ENCODE peak calls at places on chromosomes 1 and 21, in six cellular contexts. M, X, W, H, I and J are unnamed samples.

GRCh38 chr1:220928725-220929297 is 49.6 kb downstream of the HLX start:
- DNase-seq in I (no peak), W (no peak), X (no peak), H (no peak), M (no peak), J (no peak)

GRCh38 chr1:208421511-208421910 is 177.3 kb upstream of the PLXNA2 start:
- DNase-seq in W (no peak), X (no peak), M (no peak), I (no peak), H (no peak), J (no peak)

GRCh38 chr1:3350441-3351261 is 103.8 kb upstream of the ARHGEF16 start:
- DNase-seq in X (no peak), I (no peak), H (no peak), W (no peak), M (no peak), J (no peak)

GRCh38 chr1:223780318-223780717 is 65.4 kb downstream of the TP53BP2 start:
- DNase-seq in I (no peak), M (no peak), W (no peak), X (no peak), H (no peak), J (no peak)

GRCh38 chr1:36883315-36883949 is 150.9 kb downstream of the GRIK3 start:
- DNase-seq in H (no peak), M (no peak), X (no peak), I (no peak), W (no peak), J (no peak)

GRCh38 chr1:153394391-153394790 is 3.5 kb upstream of the S100A8 start:
- DNase-seq in M (no peak), I (no peak), X (no peak), H (no peak), W (no peak), J (no peak)

GRCh38 chr1:98991127-98992003 is 13.3 kb downstream of the PLPPR5 start:
- DNase-seq in I (no peak), X (peak; percentile 40), H (no peak), M (peak; percentile 34), W (no peak), J (peak; percentile 1)

GRCh38 chr1:211613951-211614350 is 35.0 kb upstream of the SLC30A1 start:
- DNase-seq in W (no peak), X (no peak), I (no peak), H (peak; percentile 61), M (no peak), J (no peak)

GRCh38 chr1:169601096-169601881 is 15.0 kb upstream of the F5 start:
- DNase-seq in W (no peak), I (no peak), X (no peak), M (peak; percentile 35), H (peak; percentile 20), J (peak; percentile 52)

GRCh38 chr1:234395297-234395696 is 22.0 kb downstream of the COA6 start:
- DNase-seq in I (no peak), W (no peak), X (no peak), H (no peak), M (no peak), J (no peak)

GRCh38 chr1:54846301-54846700 is 40.7 kb downstream of the DHCR24 start:
- DNase-seq in W (no peak), H (no peak), X (no peak), I (no peak), M (no peak), J (no peak)

GRCh38 chr1:42747125-42747524 is 7.1 kb upstream of the CLDN19 start:
- DNase-seq in W (peak; percentile 72), X (no peak), I (peak; percentile 86), H (peak; percentile 55), M (peak; percentile 45), J (no peak)

GRCh38 chr1:77036560-77036959 is 169.3 kb downstream of the ST6GALNAC5 start:
- DNase-seq in H (no peak), I (no peak), W (no peak), M (no peak), X (no peak), J (no peak)

GRCh38 chr21:33552093-33552998 is 9.5 kb downstream of the SON start:
- DNase-seq in X (no peak), H (peak; percentile 62), W (no peak), M (no peak), I (no peak), J (no peak)

GRCh38 chr1:211654838-211655787 is 20.3 kb downstream of the NEK2 start:
- DNase-seq in H (peak; percentile 86), M (peak; percentile 90), W (peak; percentile 93), I (peak; percentile 96), X (peak; percentile 67), J (no peak)

GRCh38 chr1:92211166-92211565 is 6.5 kb upstream of the C1orf146 start:
- DNase-seq in M (no peak), W (no peak), X (no peak), H (no peak), I (no peak), J (no peak)

GRCh38 chr1:54998100-54998499 is 633 bp upstream of the BSND start:
- DNase-seq in M (no peak), W (no peak), I (no peak), X (no peak), H (no peak), J (no peak)

GRCh38 chr1:87754036-87754603 is 425.4 kb downstream of the LMO4 start:
- DNase-seq in X (no peak), M (peak; percentile 20), I (no peak), W (no peak), H (peak; percentile 51), J (no peak)

GRCh38 chr1:192554904-192555303 is 20.7 kb upstream of the RGS1 start:
- DNase-seq in M (no peak), W (no peak), I (no peak), X (no peak), H (no peak), J (no peak)

GRCh38 chr1:192552619-192553225 is 22.9 kb upstream of the RGS1 start:
- DNase-seq in W (no peak), I (no peak), X (no peak), M (no peak), H (no peak), J (no peak)

GRCh38 chr1:192546596-192547199 is 28.9 kb upstream of the RGS1 start:
- DNase-seq in M (no peak), W (no peak), X (no peak), I (no peak), H (no peak), J (no peak)

GRCh38 chr1:192553741-192554140 is 21.8 kb upstream of the RGS1 start:
- DNase-seq in W (no peak), X (no peak), M (no peak), H (no peak), I (no peak), J (no peak)

DNA sequence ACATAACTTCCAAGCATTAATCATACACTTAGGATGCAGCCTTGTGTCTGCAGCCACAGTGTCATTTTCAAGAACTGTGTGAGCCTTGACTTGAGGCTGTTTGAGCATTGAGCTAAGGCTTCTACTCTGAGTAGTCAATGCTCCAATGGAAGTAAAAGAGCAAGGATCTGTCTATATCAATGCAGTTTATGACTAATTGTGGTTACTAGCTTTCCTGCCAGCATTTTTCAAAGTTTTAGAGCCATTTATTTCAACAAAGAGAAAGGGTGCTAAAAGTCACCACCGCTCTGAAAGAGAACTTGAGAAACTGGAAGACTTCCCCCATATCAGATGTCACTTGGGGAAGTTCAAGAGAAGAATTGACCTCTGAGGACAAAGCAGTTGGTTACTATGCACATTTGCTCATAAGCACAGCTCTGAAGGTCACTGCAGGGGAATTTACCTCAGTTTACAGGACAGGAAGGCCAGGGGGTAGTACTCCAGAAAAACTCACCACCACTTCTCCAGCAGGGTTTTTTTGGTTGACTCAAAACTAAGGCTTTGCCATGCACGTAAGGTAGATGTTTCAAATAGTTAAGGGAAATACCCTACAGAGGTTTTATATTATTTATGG is 24.5 kb upstream of the RGS1 start:
- DNase-seq in I (no peak), H (no peak), X (peak; percentile 16), W (no peak), M (no peak), J (peak; percentile 89)
- TF ChIP-seq SP1 in I (no peak), H (no peak), X (peak; percentile 46), W (no peak), M (no peak), J (peak; percentile 34)

DNA sequence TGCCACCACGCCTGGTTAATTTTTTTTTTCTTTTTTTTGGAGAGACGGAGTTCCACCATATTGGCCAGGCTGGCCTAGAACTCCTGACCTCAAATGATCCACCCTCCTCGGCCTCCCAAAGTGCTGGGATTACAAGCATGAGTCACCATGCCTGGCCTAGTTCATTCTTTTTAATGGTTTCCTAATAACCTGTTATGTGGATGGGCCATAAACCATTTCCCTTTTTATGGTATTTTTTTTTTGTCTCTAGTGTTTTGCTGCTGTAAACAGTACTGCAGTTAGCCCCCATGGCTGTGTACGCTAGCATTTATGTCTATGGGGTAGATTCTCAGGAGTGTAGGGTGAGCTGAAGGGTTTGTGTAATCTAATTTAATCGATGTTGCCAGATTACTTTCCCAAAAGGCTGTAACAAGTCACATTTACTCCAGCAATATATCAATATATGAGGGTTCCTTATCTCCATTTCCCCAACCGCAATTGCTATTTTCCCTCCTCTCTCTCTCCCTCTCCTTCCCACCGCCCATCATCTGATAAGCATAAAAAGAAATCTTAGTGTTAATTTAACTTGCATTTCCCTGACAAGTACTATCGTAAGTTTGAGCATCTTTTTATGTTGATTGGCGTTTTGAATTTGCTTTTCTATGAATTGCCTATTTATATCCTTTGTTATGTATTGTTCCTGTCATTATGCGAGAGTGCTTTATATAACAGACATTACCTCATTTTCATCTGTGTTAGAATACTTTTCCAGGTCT is 28.7 kb downstream of the RCSD1 start:
- DNase-seq in H (no peak), I (no peak), X (no peak), W (no peak), M (peak; percentile 60), J (no peak)
- TF ChIP-seq SP1 in H (no peak), I (no peak), X (no peak), W (no peak), M (no peak), J (no peak)

DNA sequence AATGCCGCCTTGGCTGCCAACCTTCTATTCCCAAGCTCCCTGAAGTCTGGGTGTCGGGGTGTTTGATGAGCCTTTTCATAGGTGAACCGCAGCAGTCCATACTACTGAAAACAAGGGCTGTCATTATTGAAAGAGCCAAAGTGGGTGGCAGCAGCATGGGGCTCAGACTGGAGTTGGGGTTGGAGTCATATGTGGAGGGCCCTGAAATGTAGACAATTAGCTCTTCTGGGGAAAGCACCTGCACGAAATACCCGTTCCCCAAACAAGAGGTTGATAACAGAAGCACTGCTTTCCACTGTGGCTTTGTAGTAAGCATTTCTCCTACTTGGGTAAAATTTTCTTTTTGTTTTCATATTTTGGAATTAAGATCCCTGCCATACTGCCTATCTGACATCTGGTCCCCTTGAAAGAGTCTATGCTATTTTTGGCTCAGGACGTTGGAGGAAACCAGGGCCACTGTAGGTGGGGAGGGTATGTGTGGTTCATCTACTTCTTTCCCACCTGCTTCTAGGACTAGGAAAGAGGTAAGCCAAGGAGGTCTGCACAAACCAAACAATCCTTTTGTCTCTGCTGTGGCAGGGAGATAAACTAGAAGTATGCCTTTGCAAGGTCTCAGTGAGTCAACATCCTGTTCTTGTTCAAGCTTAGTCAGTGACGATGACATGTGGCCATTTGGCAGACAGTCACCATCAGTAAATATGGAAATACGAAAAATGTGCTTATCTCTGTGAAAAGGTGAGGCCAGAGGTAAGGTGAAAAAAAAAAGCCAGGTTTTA is 197.0 kb upstream of the UBE2U start:
- DNase-seq in W (no peak), I (no peak), X (peak; percentile 19), M (no peak), H (peak; percentile 11), J (no peak)
- TF ChIP-seq SP1 in W (no peak), I (no peak), X (peak; percentile 69), M (no peak), H (no peak), J (no peak)

DNA sequence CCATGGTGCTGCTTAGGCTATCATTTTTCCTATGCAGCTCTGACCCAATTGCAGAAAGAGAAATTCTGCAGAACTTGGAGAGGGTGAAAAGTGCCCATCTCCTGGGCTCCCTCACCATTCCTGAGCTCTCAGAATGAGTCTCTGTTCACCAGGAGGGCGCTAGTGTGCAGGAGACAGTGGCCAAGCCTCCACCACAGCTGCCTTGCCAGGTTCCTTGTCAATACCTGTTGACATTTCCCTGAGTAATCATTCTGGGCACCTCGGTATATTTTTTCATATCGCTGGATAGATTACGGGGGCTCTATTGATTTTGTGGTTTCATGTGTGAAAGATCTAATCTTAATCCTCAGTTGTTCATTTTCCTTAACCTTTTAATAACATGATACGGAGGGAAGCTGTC is 13.0 kb upstream of the C8B start:
- DNase-seq in X (no peak), M (no peak), I (no peak), H (no peak), W (peak; percentile 17), J (no peak)
- TF ChIP-seq SP1 in X (no peak), M (no peak), I (no peak), H (no peak), W (no peak), J (no peak)